ENCODE peak calls at places on chromosome 21, in seven cellular contexts. T is fibroblast of mammary gland, J is RWPE1, O is left lung, Y is glomerular endothelial cell, L is thoracic aorta, X is cortex of kidney. A is an unnamed sample.
A peak's percentile ranks its signal among the peaks of the same experiment; 100 is the strongest.

GRCh38 chr21:34912022-34912933 is 136.8 kb downstream of the RUNX1 start:
- DNase-seq in T (no peak), J (no peak), O (no peak), Y (no peak), L (no peak), X (no peak), A (no peak)

GRCh38 chr21:36806103-36806502 is 107.2 kb downstream of the SIM2 start:
- DNase-seq in T (peak; percentile 25), J (no peak), O (no peak), Y (no peak), L (no peak), X (no peak), A (no peak)

GRCh38 chr21:29238967-29239289 is 59.8 kb upstream of the BACH1 start:
- DNase-seq in T (peak; percentile 75), J (no peak), O (no peak), Y (no peak), L (no peak), X (no peak), A (no peak)

GRCh38 chr21:26795866-26796329 is 49.3 kb downstream of the ADAMTS1 start:
- DNase-seq in T (peak; percentile 99), J (peak; percentile 67), O (no peak), Y (no peak), L (no peak), X (no peak), A (no peak)

GRCh38 chr21:15004721-15005370 is 60.0 kb downstream of the NRIP1 start:
- DNase-seq in T (no peak), J (no peak), O (no peak), Y (no peak), L (no peak), X (no peak), A (no peak)

GRCh38 chr21:37159053-37159776 is 86.2 kb downstream of the TTC3 start:
- DNase-seq in T (no peak), J (no peak), O (no peak), Y (no peak), L (no peak), X (no peak), A (no peak)

GRCh38 chr21:31991356-31992331 is 118.8 kb downstream of the HUNK start:
- DNase-seq in T (no peak), J (no peak), O (no peak), Y (no peak), L (no peak), X (no peak), A (no peak)

GRCh38 chr21:36854391-36854790 is 112.1 kb downstream of the HLCS start:
- DNase-seq in T (peak; percentile 42), J (no peak), O (no peak), Y (no peak), L (no peak), X (no peak), A (no peak)

GRCh38 chr21:26842300-26842699 is 2.9 kb downstream of the ADAMTS1 start:
- DNase-seq in T (peak; percentile 79), J (no peak), O (no peak), Y (no peak), L (no peak), X (no peak), A (no peak)

GRCh38 chr21:35989185-35989735 is 71.1 kb downstream of the SETD4 start:
- DNase-seq in T (peak; percentile 64), J (no peak), O (no peak), Y (no peak), L (no peak), X (no peak), A (peak; percentile 74)

GRCh38 chr21:15289896-15290841 is 225.4 kb upstream of the NRIP1 start:
- DNase-seq in T (no peak), J (no peak), O (peak; percentile 77), Y (no peak), L (no peak), X (no peak), A (no peak)

GRCh38 chr21:42973991-42974831 is at the start of gene PKNOX1:
- DNase-seq in T (peak; percentile 97), J (peak; percentile 98), O (peak; percentile 100), Y (peak; percentile 54), L (peak; percentile 97), X (peak; percentile 90), A (peak; percentile 99)

GRCh38 chr21:16978309-16978895 is 534.4 kb upstream of the CXADR start:
- DNase-seq in T (no peak), J (no peak), O (peak; percentile 18), Y (no peak), L (no peak), X (no peak), A (no peak)

GRCh38 chr21:33642896-33643657 is 776 bp downstream of the ITSN1 start:
- DNase-seq in T (peak; percentile 26), J (peak; percentile 17), O (peak; percentile 87), Y (no peak), L (no peak), X (no peak), A (no peak)

GRCh38 chr21:44527156-44527982 is 12.6 kb downstream of the KRTAP10-1 start:
- DNase-seq in T (no peak), J (no peak), O (peak; percentile 28), Y (no peak), L (no peak), X (no peak), A (peak; percentile 39)

GRCh38 chr21:15604424-15604823 is 125.4 kb upstream of the USP25 start:
- DNase-seq in T (peak; percentile 63), J (peak; percentile 71), O (no peak), Y (no peak), L (no peak), X (no peak), A (no peak)

GRCh38 chr21:31348188-31348587 is 4.1 kb upstream of the TIAM1 start:
- DNase-seq in T (no peak), J (no peak), O (no peak), Y (no peak), L (no peak), X (no peak), A (no peak)

GRCh38 chr21:26845066-26845749 is at the start of gene ADAMTS1:
- DNase-seq in T (peak; percentile 88), J (peak; percentile 50), O (peak; percentile 84), Y (no peak), L (peak; percentile 77), X (peak; percentile 32), A (peak; percentile 95)

GRCh38 chr21:42061866-42062542 is 9.1 kb upstream of the UMODL1 start:
- DNase-seq in T (no peak), J (no peak), O (no peak), Y (no peak), L (no peak), X (no peak), A (no peak)

GRCh38 chr21:43758132-43758619 is 17.9 kb downstream of the CSTB start:
- DNase-seq in T (peak; percentile 71), J (no peak), O (no peak), Y (no peak), L (no peak), X (no peak), A (no peak)

GRCh38 chr21:21236981-21237380 is 238.8 kb downstream of the NCAM2 start:
- DNase-seq in T (no peak), J (no peak), O (no peak), Y (no peak), L (no peak), X (no peak), A (no peak)

GRCh38 chr21:42040411-42041180 is 30.4 kb upstream of the ZBTB21 start:
- DNase-seq in T (peak; percentile 100), J (peak; percentile 96), O (peak; percentile 30), Y (peak; percentile 20), L (peak; percentile 42), X (no peak), A (no peak)

GRCh38 chr21:45125347-45125746 is 51.0 kb downstream of the ADARB1 start:
- DNase-seq in T (no peak), J (no peak), O (no peak), Y (no peak), L (no peak), X (no peak), A (no peak)

GRCh38 chr21:25375675-25376074 is 231.6 kb downstream of the MRPL39 start:
- DNase-seq in T (peak; percentile 7), J (no peak), O (no peak), Y (no peak), L (no peak), X (no peak), A (no peak)

A was measured in suprapubic skin.